ENCODE peak calls at places on chromosomes 3 and 15, in five cellular contexts. D is right atrium auricular region, G is OCI-LY7, P is cardiac muscle cell, Q is fibroblast of mammary gland. F is an unnamed sample.
A peak's percentile ranks its signal among the peaks of the same experiment; 100 is the strongest.

GRCh38 chr15:77417642-77418041 is 2.3 kb downstream of the PEAK1 start:
- DNase-seq in P (no peak), G (no peak), Q (peak; percentile 19), D (no peak), F (no peak)

GRCh38 chr15:94135748-94136147 is 95.6 kb upstream of the MCTP2 start:
- DNase-seq in D (no peak), G (peak; percentile 4), P (no peak), Q (peak; percentile 46), F (no peak)

GRCh38 chr15:101795455-101795854 is 7.9 kb upstream of the OR4F6 start:
- DNase-seq in D (no peak), P (peak; percentile 10), Q (peak; percentile 81), G (no peak), F (no peak)

GRCh38 chr3:38549082-38549481 is 52.9 kb downstream of the EXOG start:
- DNase-seq in P (no peak), G (no peak), D (peak; percentile 50), Q (no peak), F (no peak)

GRCh38 chr3:111227216-111227615 is 155.6 kb downstream of the NECTIN3 start:
- DNase-seq in D (no peak), G (no peak), Q (peak; percentile 87), P (peak; percentile 29), F (no peak)

GRCh38 chr15:84874991-84875390 is 9.5 kb upstream of the SLC28A1 start:
- DNase-seq in P (no peak), G (no peak), D (no peak), Q (no peak), F (no peak)

GRCh38 chr3:128407986-128408692 is 58.6 kb downstream of the DNAJB8 start:
- DNase-seq in G (no peak), D (no peak), P (no peak), Q (no peak), F (no peak)

GRCh38 chr15:41115652-41116115 is 396 bp downstream of the INO80 start:
- DNase-seq in P (peak; percentile 69), Q (peak; percentile 52), G (peak; percentile 83), D (peak; percentile 65), F (peak; percentile 38)

GRCh38 chr15:90225504-90226234 is 8.1 kb downstream of the CIB1 start:
- DNase-seq in P (no peak), G (no peak), D (no peak), Q (no peak), F (no peak)

GRCh38 chr3:14413381-14414071 is 11.1 kb downstream of the SLC6A6 start:
- DNase-seq in P (no peak), G (peak; percentile 70), D (no peak), Q (peak; percentile 68), F (no peak)

GRCh38 chr3:74643636-74644035 is 29.2 kb upstream of the CNTN3 start:
- DNase-seq in G (no peak), P (peak; percentile 75), D (peak; percentile 63), Q (peak; percentile 91), F (peak; percentile 44)

GRCh38 chr3:196207833-196208607 is 3.2 kb downstream of the ZDHHC19 start:
- DNase-seq in G (peak; percentile 65), D (no peak), P (peak; percentile 29), Q (peak; percentile 31), F (peak; percentile 56)

DNA sequence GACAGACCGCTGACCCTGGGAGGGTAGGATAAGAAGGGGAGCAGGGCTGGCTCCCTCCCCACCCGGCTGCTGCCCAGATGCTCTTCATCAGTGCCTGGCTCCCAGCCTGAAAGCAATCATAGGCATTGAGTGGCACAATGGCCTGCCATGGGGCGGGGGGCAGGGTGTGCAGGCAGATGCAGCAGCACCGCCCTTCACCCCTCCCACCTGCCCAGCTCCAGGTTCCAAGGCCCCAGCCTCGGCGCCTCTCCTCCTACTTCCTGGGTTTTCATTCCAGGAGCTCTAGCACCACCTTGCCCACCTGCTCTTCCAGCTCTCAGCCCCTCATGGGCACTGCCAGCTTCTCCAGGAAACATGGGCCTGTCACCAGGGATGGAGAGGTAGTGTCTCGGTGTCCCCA is 101.7 kb downstream of the MEGF11 start:
- DNase-seq in D (no peak), G (no peak), Q (no peak), P (no peak), F (no peak)
- TF ChIP-seq CTCF in D (no peak), G (no peak), Q (no peak), P (no peak), F (no peak)

DNA sequence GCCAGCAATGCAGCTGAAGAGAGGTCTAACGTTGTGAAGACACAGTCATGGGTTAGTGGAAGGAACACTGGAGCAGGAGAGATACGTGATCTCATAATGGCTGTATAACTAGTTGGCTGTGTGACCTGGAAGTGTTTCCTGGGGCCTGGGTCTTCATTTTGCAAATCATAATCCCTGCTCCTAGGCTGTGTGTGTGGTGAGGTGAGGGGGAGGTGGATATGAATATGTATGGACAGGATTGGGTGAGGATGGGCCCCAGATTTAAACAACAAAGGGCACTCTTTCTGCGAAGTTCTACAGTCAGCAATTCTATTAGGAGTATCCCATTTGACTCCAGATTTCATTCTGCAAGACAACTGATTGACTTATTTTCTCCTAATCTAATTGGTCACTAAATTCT is 41.3 kb downstream of the ANKRD28 start:
- DNase-seq in G (no peak), P (no peak), Q (no peak), D (no peak), F (no peak)
- TF ChIP-seq CTCF in G (no peak), P (no peak), Q (no peak), D (no peak), F (no peak)

GRCh38 chr3:23686535-23686934 is 119.2 kb upstream of the UBE2E1 start:
- DNase-seq in D (no peak), P (no peak), G (no peak), Q (no peak), F (no peak)

GRCh38 chr3:23691343-23691895 is 114.3 kb upstream of the UBE2E1 start:
- DNase-seq in Q (peak; percentile 42), G (no peak), P (no peak), D (no peak), F (no peak)

GRCh38 chr3:23682646-23683045 is 123.1 kb upstream of the UBE2E1 start:
- DNase-seq in D (no peak), Q (no peak), G (no peak), P (no peak), F (no peak)

GRCh38 chr3:23685484-23686258 is 120.1 kb upstream of the UBE2E1 start:
- DNase-seq in P (peak; percentile 99), G (no peak), D (peak; percentile 87), Q (peak; percentile 100), F (no peak)
- TF ChIP-seq CTCF in P (no peak), G (no peak), D (no peak), Q (no peak), F (no peak)

GRCh38 chr3:4493008-4493930 is at the start of gene ITPR1:
- DNase-seq in D (peak; percentile 100), Q (peak; percentile 98), G (peak; percentile 99), P (peak; percentile 100), F (peak; percentile 98)
- TF ChIP-seq CTCF in D (no peak), Q (no peak), G (no peak), P (no peak), F (no peak)

GRCh38 chr3:55868347-55868746 is 381.2 kb upstream of the WNT5A start:
- DNase-seq in G (peak; percentile 12), P (no peak), Q (no peak), D (no peak), F (no peak)
- TF ChIP-seq CTCF in G (peak; percentile 55), P (no peak), Q (no peak), D (no peak), F (no peak)

DNA sequence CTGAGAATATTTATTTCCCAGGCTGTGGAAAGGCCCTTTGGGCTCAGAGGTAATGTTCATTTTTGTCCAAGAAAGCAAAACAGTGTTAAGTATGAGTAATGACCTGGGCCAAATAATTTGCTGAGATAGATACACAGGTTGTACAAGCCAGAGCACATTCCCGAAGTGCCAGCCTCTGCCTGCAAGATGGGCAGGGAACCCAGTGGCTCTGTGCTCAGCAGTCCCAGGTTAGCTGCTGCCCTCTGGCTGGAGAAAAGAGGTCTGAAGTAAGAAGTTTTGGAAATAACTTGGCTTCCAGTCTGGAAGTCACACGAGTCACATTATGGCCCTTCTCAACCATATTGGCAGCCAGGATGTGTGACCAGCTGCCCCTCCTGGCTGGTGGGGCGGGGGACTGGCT is 20.2 kb downstream of the MYZAP start:
- DNase-seq in Q (peak; percentile 30), G (no peak), P (peak; percentile 19), D (no peak), F (no peak)
- TF ChIP-seq CTCF in Q (peak; percentile 33), G (no peak), P (peak; percentile 14), D (no peak), F (no peak)

GRCh38 chr3:42533161-42533897 is 30.9 kb downstream of the VIPR1 start:
- DNase-seq in P (no peak), Q (no peak), G (no peak), D (no peak), F (no peak)

GRCh38 chr3:42537350-42537749 is 34.9 kb downstream of the VIPR1 start:
- DNase-seq in G (no peak), D (no peak), P (no peak), Q (peak; percentile 32), F (no peak)

GRCh38 chr3:42532229-42532628 is 29.8 kb downstream of the VIPR1 start:
- DNase-seq in G (no peak), D (no peak), Q (no peak), P (no peak), F (no peak)

GRCh38 chr3:42539871-42540714 is 37.6 kb downstream of the VIPR1 start:
- DNase-seq in D (no peak), G (peak; percentile 65), Q (peak; percentile 26), P (peak; percentile 42), F (peak; percentile 65)

DNA sequence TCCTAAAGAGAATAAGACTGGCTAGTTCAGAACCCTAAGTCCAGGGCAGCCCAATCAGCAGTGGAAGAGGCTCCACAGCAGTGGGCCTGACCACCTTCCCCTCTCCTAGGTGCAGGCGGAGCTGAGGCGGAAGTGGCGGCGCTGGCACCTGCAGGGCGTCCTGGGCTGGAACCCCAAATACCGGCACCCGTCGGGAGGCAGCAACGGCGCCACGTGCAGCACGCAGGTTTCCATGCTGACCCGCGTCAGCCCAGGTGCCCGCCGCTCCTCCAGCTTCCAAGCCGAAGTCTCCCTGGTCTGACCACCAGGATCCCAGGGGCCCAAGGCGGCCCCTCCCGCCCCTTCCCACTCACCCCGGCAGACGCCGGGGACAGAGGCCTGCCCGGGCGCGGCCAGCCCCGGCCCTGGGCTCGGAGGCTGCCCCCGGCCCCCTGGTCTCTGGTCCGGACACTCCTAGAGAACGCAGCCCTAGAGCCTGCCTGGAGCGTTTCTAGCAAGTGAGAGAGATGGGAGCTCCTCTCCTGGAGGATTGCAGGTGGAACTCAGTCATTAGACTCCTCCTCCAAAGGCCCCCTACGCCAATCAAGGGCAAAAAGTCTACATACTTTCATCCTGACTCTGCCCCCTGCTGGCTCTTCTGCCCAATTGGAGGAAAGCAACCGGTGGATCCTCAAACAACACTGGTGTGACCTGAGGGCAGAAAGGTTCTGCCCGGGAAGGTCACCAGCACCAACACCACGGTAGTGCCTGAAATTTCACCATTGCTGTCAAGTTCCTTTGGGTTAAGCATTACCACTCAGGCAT is 33.7 kb downstream of the VIPR1 start:
- DNase-seq in G (peak; percentile 53), Q (peak; percentile 11), D (no peak), P (peak; percentile 34), F (peak; percentile 47)
- TF ChIP-seq CTCF in G (peak; percentile 76), Q (peak; percentile 52), D (peak; percentile 22), P (peak; percentile 57), F (peak; percentile 62)

F was measured in endothelial cell.